ENCODE peak calls at places on chromosomes 6 and 20, in ten cellular contexts. One of them, this sample, is unnamed.

GRCh38 chr20:10508060-10508459 is 73.0 kb downstream of the SLX4IP start:
- DNase-seq in sciatic nerve: no peak
- DNase-seq in upper lobe of right lung: no peak
- DNase-seq in psoas muscle: no peak
- DNase-seq in stimulated activated CD4-positive, alpha-beta T cell treated with anti-CD3 and anti-CD28 coated beads, Interleukin-4, amount 100 ng/mL, for 1 hour: no peak
- DNase-seq in foreskin fibroblast: peak; percentile 61
- DNase-seq in kidney glomerular epithelial cell: no peak
- DNase-seq in brain microvascular endothelial cell: no peak
- DNase-seq in T-cell: no peak
- DNase-seq in NCI-H748 treated with DMSO at 0.1 percent for 48 hours: no peak
- DNase-seq in this sample: no peak

GRCh38 chr6:106927531-106928398 is 46.8 kb downstream of the CD24 start:
- DNase-seq in foreskin fibroblast: peak; percentile 52
- DNase-seq in sciatic nerve: no peak
- DNase-seq in T-cell: no peak
- DNase-seq in psoas muscle: no peak
- DNase-seq in upper lobe of right lung: peak; percentile 72
- DNase-seq in brain microvascular endothelial cell: peak; percentile 43
- DNase-seq in kidney glomerular epithelial cell: peak; percentile 49
- DNase-seq in stimulated activated CD4-positive, alpha-beta T cell treated with anti-CD3 and anti-CD28 coated beads, Interleukin-4, amount 100 ng/mL, for 1 hour: peak; percentile 37
- DNase-seq in NCI-H748 treated with DMSO at 0.1 percent for 48 hours: no peak
- DNase-seq in this sample: no peak

GRCh38 chr6:16168121-16168520 is 39.2 kb downstream of the MYLIP start:
- DNase-seq in psoas muscle: no peak
- DNase-seq in brain microvascular endothelial cell: no peak
- DNase-seq in upper lobe of right lung: no peak
- DNase-seq in kidney glomerular epithelial cell: no peak
- DNase-seq in sciatic nerve: no peak
- DNase-seq in stimulated activated CD4-positive, alpha-beta T cell treated with anti-CD3 and anti-CD28 coated beads, Interleukin-4, amount 100 ng/mL, for 1 hour: no peak
- DNase-seq in foreskin fibroblast: no peak
- DNase-seq in T-cell: no peak
- DNase-seq in NCI-H748 treated with DMSO at 0.1 percent for 48 hours: no peak
- DNase-seq in this sample: no peak

GRCh38 chr6:11766589-11767450 is 11.8 kb downstream of the ADTRP start:
- DNase-seq in upper lobe of right lung: no peak
- DNase-seq in brain microvascular endothelial cell: peak; percentile 95
- DNase-seq in sciatic nerve: no peak
- DNase-seq in stimulated activated CD4-positive, alpha-beta T cell treated with anti-CD3 and anti-CD28 coated beads, Interleukin-4, amount 100 ng/mL, for 1 hour: no peak
- DNase-seq in psoas muscle: no peak
- DNase-seq in T-cell: no peak
- DNase-seq in foreskin fibroblast: peak; percentile 94
- DNase-seq in NCI-H748 treated with DMSO at 0.1 percent for 48 hours: no peak
- DNase-seq in kidney glomerular epithelial cell: peak; percentile 99
- DNase-seq in this sample: no peak

GRCh38 chr6:27061235-27061993 is 186.1 kb upstream of the PRSS16 start:
- DNase-seq in psoas muscle: no peak
- DNase-seq in brain microvascular endothelial cell: no peak
- DNase-seq in kidney glomerular epithelial cell: no peak
- DNase-seq in NCI-H748 treated with DMSO at 0.1 percent for 48 hours: no peak
- DNase-seq in foreskin fibroblast: no peak
- DNase-seq in stimulated activated CD4-positive, alpha-beta T cell treated with anti-CD3 and anti-CD28 coated beads, Interleukin-4, amount 100 ng/mL, for 1 hour: no peak
- DNase-seq in T-cell: no peak
- DNase-seq in sciatic nerve: no peak
- DNase-seq in upper lobe of right lung: no peak
- DNase-seq in this sample: no peak

GRCh38 chr6:117549606-117550005 is 52.7 kb downstream of the GOPC start:
- DNase-seq in brain microvascular endothelial cell: no peak
- DNase-seq in sciatic nerve: no peak
- DNase-seq in kidney glomerular epithelial cell: peak; percentile 3
- DNase-seq in foreskin fibroblast: no peak
- DNase-seq in stimulated activated CD4-positive, alpha-beta T cell treated with anti-CD3 and anti-CD28 coated beads, Interleukin-4, amount 100 ng/mL, for 1 hour: no peak
- DNase-seq in T-cell: no peak
- DNase-seq in NCI-H748 treated with DMSO at 0.1 percent for 48 hours: no peak
- DNase-seq in upper lobe of right lung: no peak
- DNase-seq in psoas muscle: no peak
- DNase-seq in this sample: no peak

GRCh38 chr6:106163446-106163965 is 77.4 kb downstream of the PRDM1 start:
- DNase-seq in sciatic nerve: no peak
- DNase-seq in upper lobe of right lung: no peak
- DNase-seq in T-cell: peak; percentile 24
- DNase-seq in brain microvascular endothelial cell: peak; percentile 57
- DNase-seq in kidney glomerular epithelial cell: no peak
- DNase-seq in NCI-H748 treated with DMSO at 0.1 percent for 48 hours: no peak
- DNase-seq in stimulated activated CD4-positive, alpha-beta T cell treated with anti-CD3 and anti-CD28 coated beads, Interleukin-4, amount 100 ng/mL, for 1 hour: peak; percentile 35
- DNase-seq in foreskin fibroblast: peak; percentile 87
- DNase-seq in psoas muscle: peak; percentile 23
- DNase-seq in this sample: no peak

GRCh38 chr20:39885975-39886649 is 802.9 kb downstream of the MAFB start:
- DNase-seq in T-cell: no peak
- DNase-seq in brain microvascular endothelial cell: peak; percentile 91
- DNase-seq in upper lobe of right lung: peak; percentile 64
- DNase-seq in stimulated activated CD4-positive, alpha-beta T cell treated with anti-CD3 and anti-CD28 coated beads, Interleukin-4, amount 100 ng/mL, for 1 hour: no peak
- DNase-seq in sciatic nerve: peak; percentile 88
- DNase-seq in NCI-H748 treated with DMSO at 0.1 percent for 48 hours: no peak
- DNase-seq in foreskin fibroblast: peak; percentile 88
- DNase-seq in kidney glomerular epithelial cell: peak; percentile 73
- DNase-seq in psoas muscle: peak; percentile 68
- DNase-seq in this sample: no peak

GRCh38 chr20:13231031-13231752 is 10.1 kb downstream of the ISM1 start:
- DNase-seq in psoas muscle: no peak
- DNase-seq in T-cell: peak; percentile 40
- DNase-seq in foreskin fibroblast: peak; percentile 91
- DNase-seq in kidney glomerular epithelial cell: peak; percentile 97
- DNase-seq in sciatic nerve: no peak
- DNase-seq in brain microvascular endothelial cell: peak; percentile 73
- DNase-seq in stimulated activated CD4-positive, alpha-beta T cell treated with anti-CD3 and anti-CD28 coated beads, Interleukin-4, amount 100 ng/mL, for 1 hour: no peak
- DNase-seq in upper lobe of right lung: no peak
- DNase-seq in NCI-H748 treated with DMSO at 0.1 percent for 48 hours: peak; percentile 98
- DNase-seq in this sample: no peak

GRCh38 chr6:17349437-17349836 is 44.0 kb upstream of the CAP2 start:
- DNase-seq in sciatic nerve: no peak
- DNase-seq in stimulated activated CD4-positive, alpha-beta T cell treated with anti-CD3 and anti-CD28 coated beads, Interleukin-4, amount 100 ng/mL, for 1 hour: no peak
- DNase-seq in kidney glomerular epithelial cell: no peak
- DNase-seq in upper lobe of right lung: no peak
- DNase-seq in brain microvascular endothelial cell: no peak
- DNase-seq in foreskin fibroblast: peak; percentile 24
- DNase-seq in T-cell: no peak
- DNase-seq in psoas muscle: no peak
- DNase-seq in NCI-H748 treated with DMSO at 0.1 percent for 48 hours: no peak
- DNase-seq in this sample: no peak

GRCh38 chr20:17515053-17515452 is 16.1 kb downstream of the BFSP1 start:
- DNase-seq in kidney glomerular epithelial cell: no peak
- DNase-seq in stimulated activated CD4-positive, alpha-beta T cell treated with anti-CD3 and anti-CD28 coated beads, Interleukin-4, amount 100 ng/mL, for 1 hour: no peak
- DNase-seq in T-cell: no peak
- DNase-seq in foreskin fibroblast: no peak
- DNase-seq in sciatic nerve: no peak
- DNase-seq in NCI-H748 treated with DMSO at 0.1 percent for 48 hours: no peak
- DNase-seq in upper lobe of right lung: no peak
- DNase-seq in brain microvascular endothelial cell: no peak
- DNase-seq in psoas muscle: no peak
- DNase-seq in this sample: no peak

GRCh38 chr20:23361108-23361650 is 803 bp upstream of the GZF1 start:
- DNase-seq in brain microvascular endothelial cell: no peak
- DNase-seq in stimulated activated CD4-positive, alpha-beta T cell treated with anti-CD3 and anti-CD28 coated beads, Interleukin-4, amount 100 ng/mL, for 1 hour: no peak
- DNase-seq in T-cell: no peak
- DNase-seq in NCI-H748 treated with DMSO at 0.1 percent for 48 hours: no peak
- DNase-seq in kidney glomerular epithelial cell: peak; percentile 28
- DNase-seq in sciatic nerve: no peak
- DNase-seq in foreskin fibroblast: peak; percentile 35
- DNase-seq in psoas muscle: no peak
- DNase-seq in upper lobe of right lung: no peak
- DNase-seq in this sample: no peak